ENCODE peak calls at places on chromosomes 12 and 14, in four cellular contexts. R is HCT116, Z is uterus, C is cardiac muscle cell. H is an unnamed sample.

GRCh38 chr14:79587194-79587593 is 624.1 kb downstream of the DIO2 start:
- DNase-seq in Z (no peak), R (no peak), C (peak; percentile 74), H (no peak)

GRCh38 chr14:105475269-105475915 is 771 bp downstream of the CRIP2 start:
- DNase-seq in Z (peak; percentile 54), R (no peak), C (no peak), H (no peak)

GRCh38 chr14:74583689-74584434 is 28.2 kb downstream of the LTBP2 start:
- DNase-seq in C (no peak), Z (peak; percentile 12), R (peak; percentile 69), H (no peak)

GRCh38 chr14:58947816-58948440 is 240.5 kb upstream of the DAAM1 start:
- DNase-seq in C (peak; percentile 25), Z (no peak), R (no peak), H (no peak)

GRCh38 chr14:69755299-69755698 is 11.6 kb upstream of the SRSF5 start:
- DNase-seq in R (no peak), Z (no peak), C (no peak), H (no peak)

GRCh38 chr12:124953689-124954405 is 35.1 kb downstream of the DHX37 start:
- DNase-seq in R (no peak), Z (no peak), C (no peak), H (no peak)

GRCh38 chr14:38199768-38200167 is 7.9 kb upstream of the SSTR1 start:
- DNase-seq in R (no peak), C (peak; percentile 9), Z (no peak), H (no peak)

GRCh38 chr12:104549820-104550480 is 93.2 kb downstream of the CHST11 start:
- DNase-seq in R (peak; percentile 36), Z (no peak), C (no peak), H (no peak)

GRCh38 chr12:31485570-31485969 is 105.4 kb downstream of the DENND5B start:
- DNase-seq in Z (no peak), R (no peak), C (no peak), H (no peak)

GRCh38 chr12:4120316-4120920 is 153.1 kb upstream of the CCND2 start:
- DNase-seq in Z (no peak), R (no peak), C (no peak), H (no peak)

GRCh38 chr14:104442611-104443390 is 136.8 kb upstream of the C14orf180 start:
- DNase-seq in R (no peak), Z (no peak), C (no peak), H (no peak)

GRCh38 chr12:19236656-19237055 is 107.1 kb downstream of the PLEKHA5 start:
- DNase-seq in R (no peak), C (peak; percentile 65), Z (no peak), H (no peak)

GRCh38 chr14:93543766-93544165 is 113.0 kb downstream of the UNC79 start:
- DNase-seq in C (peak; percentile 44), Z (no peak), R (peak; percentile 19), H (no peak)

GRCh38 chr12:124463341-124463861 is 104.0 kb downstream of the NCOR2 start:
- DNase-seq in C (no peak), R (no peak), Z (no peak), H (no peak)

GRCh38 chr12:110578522-110579238 is 4.4 kb downstream of the PPTC7 start:
- DNase-seq in C (no peak), Z (no peak), R (peak; percentile 88), H (no peak)

GRCh38 chr14:29236848-29237247 is 470.3 kb downstream of the FOXG1 start:
- DNase-seq in C (peak; percentile 54), R (no peak), Z (no peak), H (no peak)

GRCh38 chr12:114982760-114983159 is 298.8 kb upstream of the TBX3 start:
- DNase-seq in Z (no peak), C (peak; percentile 31), R (no peak), H (no peak)

GRCh38 chr12:118330421-118331018 is 42.2 kb downstream of the TAOK3 start:
- DNase-seq in R (no peak), C (peak; percentile 46), Z (no peak), H (peak; percentile 35)

GRCh38 chr14:61186341-61186740 is 94.8 kb downstream of the TMEM30B start:
- DNase-seq in Z (no peak), C (no peak), R (no peak), H (no peak)

GRCh38 chr12:50326636-50327284 is 43.4 kb upstream of the LIMA1 start:
- DNase-seq in Z (no peak), R (no peak), C (peak; percentile 81), H (no peak)

GRCh38 chr12:121786441-121786825 is 7.1 kb downstream of the RHOF start:
- DNase-seq in Z (no peak), R (peak; percentile 99), C (peak; percentile 81), H (no peak)
- TF ChIP-seq CTCF in Z (no peak), R (no peak), C (peak; percentile 8), H (no peak)

GRCh38 chr12:69570000-69570516 is 15.2 kb upstream of the CCT2 start:
- DNase-seq in R (peak; percentile 54), Z (no peak), C (peak; percentile 84), H (no peak)

GRCh38 chr12:69570545-69571399 is 14.5 kb upstream of the CCT2 start:
- DNase-seq in Z (peak; percentile 43), R (peak; percentile 66), C (peak; percentile 80), H (no peak)

GRCh38 chr12:69563166-69563762 is 22.0 kb upstream of the CCT2 start:
- DNase-seq in C (no peak), R (no peak), Z (no peak), H (no peak)

GRCh38 chr12:69566603-69567002 is 18.7 kb upstream of the CCT2 start:
- DNase-seq in R (no peak), Z (no peak), C (no peak), H (no peak)

DNA sequence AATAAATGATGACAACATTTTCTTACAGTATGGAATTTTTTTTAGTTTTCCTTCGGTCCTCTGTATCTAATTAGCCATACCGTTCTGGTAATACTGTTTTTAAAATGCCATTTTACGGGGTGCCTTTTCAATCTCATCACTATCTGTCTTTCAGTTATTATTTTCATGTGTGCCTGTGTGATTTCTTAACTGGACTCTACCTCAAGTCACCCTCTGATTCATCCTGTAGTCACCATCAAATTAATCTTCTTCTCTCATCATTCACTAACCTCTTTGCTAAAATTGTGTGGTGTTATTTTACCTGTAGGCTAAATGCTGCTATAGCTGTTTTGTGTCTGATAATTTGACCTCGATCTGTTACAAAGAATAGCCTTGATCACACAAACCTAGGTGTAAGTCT is 16.0 kb upstream of the CCT2 start:
- DNase-seq in Z (no peak), R (no peak), C (no peak), H (no peak)
- H3K4me3 ChIP-seq in Z (no peak overlapping the region), R (no peak overlapping the region), C (no peak overlapping the region), H (no peak overlapping the region)

GRCh38 chr14:52922059-52922458 is 28.8 kb downstream of the FERMT2 start:
- DNase-seq in C (no peak), Z (no peak), R (no peak), H (no peak)

GRCh38 chr14:52923902-52924575 is 26.8 kb downstream of the FERMT2 start:
- DNase-seq in C (no peak), Z (no peak), R (no peak), H (no peak)

GRCh38 chr14:52918486-52918885 is 32.4 kb downstream of the FERMT2 start:
- DNase-seq in C (peak; percentile 57), Z (no peak), R (no peak), H (peak; percentile 62)

GRCh38 chr14:52919971-52920370 is 30.9 kb downstream of the FERMT2 start:
- DNase-seq in R (no peak), Z (no peak), C (peak; percentile 57), H (no peak)

DNA sequence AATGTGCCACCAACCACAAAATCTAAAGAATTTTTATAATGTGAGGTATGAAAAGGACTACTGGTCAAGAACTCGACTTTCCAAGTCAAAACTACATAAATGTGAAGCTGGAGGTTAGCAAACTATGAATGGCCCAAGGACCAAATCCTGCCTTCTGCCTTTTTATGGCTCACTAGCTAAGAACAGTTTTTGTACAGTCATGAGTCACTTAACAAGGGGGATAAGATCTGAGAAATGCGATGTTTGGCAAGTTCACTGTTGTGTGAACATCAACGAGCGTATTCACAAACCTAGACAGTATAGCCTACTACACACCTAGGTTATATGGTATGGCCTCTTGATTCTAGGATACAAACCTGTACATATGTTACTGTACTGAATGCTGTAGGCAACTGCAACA is 28.2 kb downstream of the FERMT2 start:
- DNase-seq in Z (no peak), R (no peak), C (peak; percentile 63), H (no peak)
- TF ChIP-seq CTCF in Z (no peak), R (no peak), C (no peak), H (no peak)

DNA sequence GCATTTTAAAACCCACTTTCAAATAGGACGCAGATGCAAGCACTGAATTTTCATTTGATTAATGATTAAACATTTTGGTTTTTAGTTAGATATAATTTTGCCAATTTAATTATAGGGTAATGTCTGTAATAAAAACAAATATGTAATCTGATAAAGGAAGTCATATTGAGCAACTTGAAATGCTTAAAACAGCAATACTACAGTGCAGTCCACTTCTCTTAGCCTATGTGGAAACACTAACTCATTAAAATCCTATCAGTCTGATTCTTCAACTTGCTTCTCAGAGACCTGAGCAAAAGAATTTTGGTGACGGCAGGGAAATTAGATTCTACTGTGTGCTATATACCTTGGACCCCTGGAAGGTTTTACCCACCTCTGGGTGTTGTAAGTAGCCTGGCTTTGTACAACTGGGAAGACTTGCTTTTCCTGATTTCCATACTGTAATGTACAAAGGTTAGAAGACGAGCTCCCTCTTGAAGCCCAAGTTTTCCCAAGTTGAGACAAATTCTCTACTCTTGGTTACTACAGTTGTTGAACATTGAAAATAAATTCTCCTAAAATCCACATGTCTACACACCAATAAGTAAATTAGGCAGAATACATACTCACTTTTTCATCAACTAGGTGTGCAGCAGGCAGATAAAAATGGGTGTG is 4.2 kb downstream of the TRHDE start:
- DNase-seq in R (no peak), C (no peak), Z (no peak), H (no peak)
- H3K4me3 ChIP-seq in R (no peak overlapping the region), C (no peak overlapping the region), Z (no peak overlapping the region), H (no peak overlapping the region)

GRCh38 chr12:53063708-53064612 is 14.1 kb downstream of the TNS2 start:
- DNase-seq in C (peak; percentile 79), Z (peak; percentile 82), R (no peak), H (no peak)
- TF ChIP-seq CTCF in C (no peak), Z (no peak), R (no peak), H (no peak)

GRCh38 chr14:50521912-50522341 is 10.4 kb downstream of the MAP4K5 start:
- DNase-seq in Z (no peak), C (no peak), R (no peak), H (no peak)
- H3K4me3 ChIP-seq in Z (no peak overlapping the region), C (no peak overlapping the region), R (no peak overlapping the region), H (no peak overlapping the region)